ENCODE peak calls at places on chromosome 1, in four cellular contexts. O, C, R and K are unnamed samples.
A peak's percentile ranks its signal among the peaks of the same experiment; 100 is the strongest.

GRCh38 chr1:220892997-220893700 is 13.9 kb downstream of the HLX start:
- DNase-seq in R (no peak), C (no peak), O (no peak), K (no peak)

GRCh38 chr1:178337091-178337726 is 159.6 kb downstream of the CLEC20A start:
- DNase-seq in R (no peak), C (no peak), O (no peak), K (no peak)

GRCh38 chr1:63662056-63662836 is 69.0 kb downstream of the PGM1 start:
- DNase-seq in O (no peak), R (no peak), C (no peak), K (no peak)

GRCh38 chr1:145730900-145731299 is 11.6 kb downstream of the CD160 start:
- DNase-seq in R (no peak), O (no peak), C (no peak), K (no peak)

GRCh38 chr1:81760487-81761097 is 40.1 kb upstream of the ADGRL2 start:
- DNase-seq in O (no peak), C (no peak), R (no peak), K (no peak)

GRCh38 chr1:178693368-178693767 is 31.7 kb upstream of the RALGPS2 start:
- DNase-seq in R (no peak), C (no peak), O (no peak), K (no peak)

GRCh38 chr1:50681931-50682330 is 258.7 kb upstream of the DMRTA2 start:
- DNase-seq in C (no peak), O (no peak), R (no peak), K (no peak)

GRCh38 chr1:58574816-58575215 is 2.2 kb downstream of the TACSTD2 start:
- DNase-seq in C (no peak), R (no peak), O (no peak), K (no peak)

GRCh38 chr1:221719987-221720386 is 21.9 kb downstream of the DUSP10 start:
- DNase-seq in O (no peak), C (no peak), R (no peak), K (no peak)

GRCh38 chr1:172120381-172120780 is 279.1 kb downstream of the DNM3 start:
- DNase-seq in R (no peak), O (no peak), C (no peak), K (no peak)

GRCh38 chr1:218257971-218258370 is 27.1 kb upstream of the RRP15 start:
- DNase-seq in O (no peak), C (no peak), R (no peak), K (no peak)

GRCh38 chr1:113192980-113193379 is 120.0 kb downstream of the LRIG2 start:
- DNase-seq in C (no peak), R (no peak), O (no peak), K (no peak)

GRCh38 chr1:221704291-221704690 is 37.6 kb downstream of the DUSP10 start:
- DNase-seq in C (no peak), R (no peak), O (no peak), K (no peak)

GRCh38 chr1:91830242-91831131 is 55.5 kb downstream of the TGFBR3 start:
- DNase-seq in C (peak; percentile 49), O (peak; percentile 13), R (no peak), K (no peak)

GRCh38 chr1:56025942-56026341 is 553.4 kb downstream of the PLPP3 start:
- DNase-seq in C (no peak), R (no peak), O (no peak), K (no peak)

GRCh38 chr1:225772323-225772768 is 5.3 kb upstream of the SRP9 start:
- DNase-seq in C (no peak), O (peak; percentile 86), R (peak; percentile 3), K (peak; percentile 59)

GRCh38 chr1:154865442-154866256 is 4.4 kb downstream of the KCNN3 start:
- DNase-seq in C (no peak), O (peak; percentile 69), R (no peak), K (no peak)

GRCh38 chr1:116193768-116194167 is 82.6 kb downstream of the MAB21L3 start:
- DNase-seq in O (no peak), C (no peak), R (no peak), K (no peak)

GRCh38 chr1:77536813-77537212 is 145.6 kb downstream of the ZZZ3 start:
- DNase-seq in R (no peak), C (peak; percentile 93), O (no peak), K (peak; percentile 48)

GRCh38 chr1:101371259-101371658 is 134.4 kb downstream of the S1PR1 start:
- DNase-seq in R (no peak), C (no peak), O (no peak), K (peak; percentile 41)

GRCh38 chr1:19656134-19656779 is 8.4 kb upstream of the HTR6 start:
- DNase-seq in R (no peak), C (no peak), O (no peak), K (no peak)

GRCh38 chr1:25519624-25520023 is 23.8 kb upstream of the LDLRAP1 start:
- DNase-seq in R (no peak), C (no peak), O (no peak), K (no peak)

GRCh38 chr1:77063118-77063517 is 156.1 kb downstream of the PIGK start:
- DNase-seq in C (no peak), O (no peak), R (no peak), K (no peak)

GRCh38 chr1:234997201-234998173 is 131.2 kb downstream of the TOMM20 start:
- DNase-seq in O (peak; percentile 91), C (peak; percentile 98), R (no peak), K (peak; percentile 90)